ENCODE peak calls at places on chromosomes 7 and 10, in eight cellular contexts. One of them, this sample, is unnamed.

GRCh38 chr7:81887098-81887497 is 117.3 kb upstream of the HGF start:
- DNase-seq in activated T-cell treated with anti-CD3 and anti-CD28 coated beads for 1 hour: no peak
- DNase-seq in RPMI8226: peak
- DNase-seq in hypothalamus: no peak
- DNase-seq in fibroblast of pulmonary artery: peak
- DNase-seq in AG08395: no peak
- DNase-seq in NCI-H774: no peak
- DNase-seq in neuronal stem cell: no peak
- DNase-seq in this sample: no peak

GRCh38 chr10:62264702-62265436 is 3.8 kb downstream of the RTKN2 start:
- DNase-seq in activated T-cell treated with anti-CD3 and anti-CD28 coated beads for 1 hour: no peak
- DNase-seq in RPMI8226: peak
- DNase-seq in hypothalamus: no peak
- DNase-seq in fibroblast of pulmonary artery: peak
- DNase-seq in AG08395: peak
- DNase-seq in NCI-H774: peak
- DNase-seq in neuronal stem cell: peak
- DNase-seq in this sample: no peak

GRCh38 chr10:78817361-78817760 is 251.4 kb upstream of the ZMIZ1 start:
- DNase-seq in activated T-cell treated with anti-CD3 and anti-CD28 coated beads for 1 hour: no peak
- DNase-seq in RPMI8226: peak
- DNase-seq in hypothalamus: no peak
- DNase-seq in fibroblast of pulmonary artery: peak
- DNase-seq in AG08395: no peak
- DNase-seq in NCI-H774: no peak
- DNase-seq in neuronal stem cell: no peak
- DNase-seq in this sample: no peak

GRCh38 chr10:78602201-78602917 is 466.4 kb upstream of the ZMIZ1 start:
- DNase-seq in activated T-cell treated with anti-CD3 and anti-CD28 coated beads for 1 hour: no peak
- DNase-seq in RPMI8226: no peak
- DNase-seq in hypothalamus: no peak
- DNase-seq in fibroblast of pulmonary artery: no peak
- DNase-seq in AG08395: no peak
- DNase-seq in NCI-H774: no peak
- DNase-seq in neuronal stem cell: no peak
- DNase-seq in this sample: no peak

GRCh38 chr7:79876769-79877362 is 257.8 kb upstream of the GNAI1 start:
- DNase-seq in activated T-cell treated with anti-CD3 and anti-CD28 coated beads for 1 hour: no peak
- DNase-seq in RPMI8226: peak
- DNase-seq in hypothalamus: no peak
- DNase-seq in fibroblast of pulmonary artery: peak
- DNase-seq in AG08395: peak
- DNase-seq in NCI-H774: no peak
- DNase-seq in neuronal stem cell: no peak
- DNase-seq in this sample: no peak

GRCh38 chr10:120017731-120018130 is 125.2 kb downstream of the SEC23IP start:
- DNase-seq in activated T-cell treated with anti-CD3 and anti-CD28 coated beads for 1 hour: no peak
- DNase-seq in RPMI8226: no peak
- DNase-seq in hypothalamus: no peak
- DNase-seq in fibroblast of pulmonary artery: no peak
- DNase-seq in AG08395: no peak
- DNase-seq in NCI-H774: no peak
- DNase-seq in neuronal stem cell: no peak
- DNase-seq in this sample: no peak

GRCh38 chr7:27088002-27088931 is 7.5 kb downstream of the HOXA1 start:
- DNase-seq in activated T-cell treated with anti-CD3 and anti-CD28 coated beads for 1 hour: no peak
- DNase-seq in RPMI8226: no peak
- DNase-seq in hypothalamus: no peak
- DNase-seq in fibroblast of pulmonary artery: no peak
- DNase-seq in AG08395: no peak
- DNase-seq in NCI-H774: no peak
- DNase-seq in neuronal stem cell: peak
- DNase-seq in this sample: no peak

GRCh38 chr7:130907439-130907838 is 173.4 kb upstream of the KLF14 start:
- DNase-seq in activated T-cell treated with anti-CD3 and anti-CD28 coated beads for 1 hour: no peak
- DNase-seq in RPMI8226: no peak
- DNase-seq in hypothalamus: no peak
- DNase-seq in fibroblast of pulmonary artery: no peak
- DNase-seq in AG08395: no peak
- DNase-seq in NCI-H774: no peak
- DNase-seq in neuronal stem cell: no peak
- DNase-seq in this sample: no peak

GRCh38 chr7:12557282-12557681 is 13.2 kb upstream of the SCIN start:
- DNase-seq in activated T-cell treated with anti-CD3 and anti-CD28 coated beads for 1 hour: no peak
- DNase-seq in RPMI8226: no peak
- DNase-seq in hypothalamus: no peak
- DNase-seq in fibroblast of pulmonary artery: peak
- DNase-seq in AG08395: no peak
- DNase-seq in NCI-H774: no peak
- DNase-seq in neuronal stem cell: no peak
- DNase-seq in this sample: no peak

GRCh38 chr10:92181575-92181974 is 109.3 kb downstream of the CPEB3 start:
- DNase-seq in activated T-cell treated with anti-CD3 and anti-CD28 coated beads for 1 hour: no peak
- DNase-seq in RPMI8226: peak
- DNase-seq in hypothalamus: no peak
- DNase-seq in fibroblast of pulmonary artery: peak
- DNase-seq in AG08395: peak
- DNase-seq in NCI-H774: no peak
- DNase-seq in neuronal stem cell: no peak
- DNase-seq in this sample: no peak

GRCh38 chr10:61389887-61390286 is 63.3 kb downstream of the TMEM26 start:
- DNase-seq in activated T-cell treated with anti-CD3 and anti-CD28 coated beads for 1 hour: no peak
- DNase-seq in RPMI8226: no peak
- DNase-seq in hypothalamus: no peak
- DNase-seq in fibroblast of pulmonary artery: no peak
- DNase-seq in AG08395: no peak
- DNase-seq in NCI-H774: no peak
- DNase-seq in neuronal stem cell: no peak
- DNase-seq in this sample: no peak

GRCh38 chr10:96236876-96237275 is 34.5 kb downstream of the BLNK start:
- DNase-seq in activated T-cell treated with anti-CD3 and anti-CD28 coated beads for 1 hour: no peak
- DNase-seq in RPMI8226: no peak
- DNase-seq in hypothalamus: no peak
- DNase-seq in fibroblast of pulmonary artery: no peak
- DNase-seq in AG08395: no peak
- DNase-seq in NCI-H774: no peak
- DNase-seq in neuronal stem cell: no peak
- DNase-seq in this sample: no peak

GRCh38 chr10:10796061-10796773 is 221.5 kb upstream of the CELF2 start:
- DNase-seq in activated T-cell treated with anti-CD3 and anti-CD28 coated beads for 1 hour: no peak
- DNase-seq in RPMI8226: no peak
- DNase-seq in hypothalamus: no peak
- DNase-seq in fibroblast of pulmonary artery: peak
- DNase-seq in AG08395: no peak
- DNase-seq in NCI-H774: no peak
- DNase-seq in neuronal stem cell: no peak
- DNase-seq in this sample: no peak

GRCh38 chr10:31101123-31101522 is 69.5 kb upstream of the ZNF438 start:
- DNase-seq in activated T-cell treated with anti-CD3 and anti-CD28 coated beads for 1 hour: peak
- DNase-seq in RPMI8226: no peak
- DNase-seq in hypothalamus: no peak
- DNase-seq in fibroblast of pulmonary artery: peak
- DNase-seq in AG08395: peak
- DNase-seq in NCI-H774: no peak
- DNase-seq in neuronal stem cell: no peak
- DNase-seq in this sample: no peak

GRCh38 chr10:108411181-108411580 is 1246.7 kb upstream of the SORCS1 start:
- DNase-seq in activated T-cell treated with anti-CD3 and anti-CD28 coated beads for 1 hour: no peak
- DNase-seq in RPMI8226: no peak
- DNase-seq in hypothalamus: no peak
- DNase-seq in fibroblast of pulmonary artery: no peak
- DNase-seq in AG08395: no peak
- DNase-seq in NCI-H774: no peak
- DNase-seq in neuronal stem cell: no peak
- DNase-seq in this sample: no peak

GRCh38 chr10:120538091-120538490 is 81.1 kb downstream of the PLPP4 start:
- DNase-seq in activated T-cell treated with anti-CD3 and anti-CD28 coated beads for 1 hour: no peak
- DNase-seq in RPMI8226: no peak
- DNase-seq in hypothalamus: no peak
- DNase-seq in fibroblast of pulmonary artery: no peak
- DNase-seq in AG08395: no peak
- DNase-seq in NCI-H774: no peak
- DNase-seq in neuronal stem cell: no peak
- DNase-seq in this sample: peak

GRCh38 chr7:102415685-102416225 is 17.6 kb upstream of the ORAI2 start:
- DNase-seq in activated T-cell treated with anti-CD3 and anti-CD28 coated beads for 1 hour: peak
- DNase-seq in RPMI8226: no peak
- DNase-seq in hypothalamus: no peak
- DNase-seq in fibroblast of pulmonary artery: no peak
- DNase-seq in AG08395: no peak
- DNase-seq in NCI-H774: no peak
- DNase-seq in neuronal stem cell: no peak
- DNase-seq in this sample: no peak

GRCh38 chr7:4725014-4725951 is 43.2 kb downstream of the FOXK1 start:
- DNase-seq in activated T-cell treated with anti-CD3 and anti-CD28 coated beads for 1 hour: peak
- DNase-seq in RPMI8226: peak
- DNase-seq in hypothalamus: peak
- DNase-seq in fibroblast of pulmonary artery: peak
- DNase-seq in AG08395: peak
- DNase-seq in NCI-H774: peak
- DNase-seq in neuronal stem cell: peak
- DNase-seq in this sample: peak

GRCh38 chr10:102835007-102835482 is 2.2 kb downstream of the CYP17A1 start:
- DNase-seq in activated T-cell treated with anti-CD3 and anti-CD28 coated beads for 1 hour: peak
- DNase-seq in RPMI8226: peak
- DNase-seq in hypothalamus: no peak
- DNase-seq in fibroblast of pulmonary artery: peak
- DNase-seq in AG08395: peak
- DNase-seq in NCI-H774: peak
- DNase-seq in neuronal stem cell: peak
- DNase-seq in this sample: no peak

GRCh38 chr7:51268859-51269258 is 47.8 kb downstream of the COBL start:
- DNase-seq in activated T-cell treated with anti-CD3 and anti-CD28 coated beads for 1 hour: no peak
- DNase-seq in RPMI8226: peak
- DNase-seq in hypothalamus: no peak
- DNase-seq in fibroblast of pulmonary artery: no peak
- DNase-seq in AG08395: no peak
- DNase-seq in NCI-H774: no peak
- DNase-seq in neuronal stem cell: no peak
- DNase-seq in this sample: peak

GRCh38 chr10:124001391-124002260 is 91.8 kb downstream of the CHST15 start:
- DNase-seq in activated T-cell treated with anti-CD3 and anti-CD28 coated beads for 1 hour: no peak
- DNase-seq in RPMI8226: no peak
- DNase-seq in hypothalamus: no peak
- DNase-seq in fibroblast of pulmonary artery: no peak
- DNase-seq in AG08395: no peak
- DNase-seq in NCI-H774: no peak
- DNase-seq in neuronal stem cell: no peak
- DNase-seq in this sample: peak

GRCh38 chr7:71472962-71473361 is 341.0 kb downstream of the GALNT17 start:
- DNase-seq in activated T-cell treated with anti-CD3 and anti-CD28 coated beads for 1 hour: no peak
- DNase-seq in RPMI8226: no peak
- DNase-seq in hypothalamus: no peak
- DNase-seq in fibroblast of pulmonary artery: no peak
- DNase-seq in AG08395: no peak
- DNase-seq in NCI-H774: no peak
- DNase-seq in neuronal stem cell: no peak
- DNase-seq in this sample: no peak

GRCh38 chr10:34114914-34115313 is 700.2 kb downstream of the PARD3 start:
- DNase-seq in activated T-cell treated with anti-CD3 and anti-CD28 coated beads for 1 hour: no peak
- DNase-seq in RPMI8226: no peak
- DNase-seq in hypothalamus: no peak
- DNase-seq in fibroblast of pulmonary artery: no peak
- DNase-seq in AG08395: no peak
- DNase-seq in NCI-H774: no peak
- DNase-seq in neuronal stem cell: no peak
- DNase-seq in this sample: peak

GRCh38 chr10:113858541-113858940 is 4.1 kb downstream of the NHLRC2 start:
- DNase-seq in activated T-cell treated with anti-CD3 and anti-CD28 coated beads for 1 hour: no peak
- DNase-seq in RPMI8226: no peak
- DNase-seq in hypothalamus: no peak
- DNase-seq in fibroblast of pulmonary artery: peak
- DNase-seq in AG08395: no peak
- DNase-seq in NCI-H774: no peak
- DNase-seq in neuronal stem cell: no peak
- DNase-seq in this sample: no peak

GRCh38 chr10:14423111-14423744 is 92.5 kb upstream of the FRMD4A start:
- DNase-seq in activated T-cell treated with anti-CD3 and anti-CD28 coated beads for 1 hour: no peak
- DNase-seq in RPMI8226: no peak
- DNase-seq in hypothalamus: no peak
- DNase-seq in fibroblast of pulmonary artery: no peak
- DNase-seq in AG08395: no peak
- DNase-seq in NCI-H774: no peak
- DNase-seq in neuronal stem cell: no peak
- DNase-seq in this sample: no peak

GRCh38 chr7:78074713-78075112 is 276.1 kb downstream of the PHTF2 start:
- DNase-seq in activated T-cell treated with anti-CD3 and anti-CD28 coated beads for 1 hour: no peak
- DNase-seq in RPMI8226: no peak
- DNase-seq in hypothalamus: no peak
- DNase-seq in fibroblast of pulmonary artery: no peak
- DNase-seq in AG08395: no peak
- DNase-seq in NCI-H774: peak
- DNase-seq in neuronal stem cell: no peak
- DNase-seq in this sample: no peak

GRCh38 chr10:50281967-50282522 is 30.7 kb upstream of the ASAH2 start:
- DNase-seq in activated T-cell treated with anti-CD3 and anti-CD28 coated beads for 1 hour: no peak
- DNase-seq in RPMI8226: no peak
- DNase-seq in hypothalamus: no peak
- DNase-seq in fibroblast of pulmonary artery: no peak
- DNase-seq in AG08395: no peak
- DNase-seq in NCI-H774: no peak
- DNase-seq in neuronal stem cell: no peak
- DNase-seq in this sample: peak

GRCh38 chr10:53403688-53404087 is 631.1 kb upstream of the MBL2 start:
- DNase-seq in activated T-cell treated with anti-CD3 and anti-CD28 coated beads for 1 hour: no peak
- DNase-seq in RPMI8226: peak
- DNase-seq in hypothalamus: no peak
- DNase-seq in fibroblast of pulmonary artery: peak
- DNase-seq in AG08395: no peak
- DNase-seq in NCI-H774: peak
- DNase-seq in neuronal stem cell: no peak
- DNase-seq in this sample: no peak

GRCh38 chr10:93386496-93387369 is 95.4 kb downstream of the MYOF start:
- DNase-seq in activated T-cell treated with anti-CD3 and anti-CD28 coated beads for 1 hour: no peak
- DNase-seq in RPMI8226: no peak
- DNase-seq in hypothalamus: no peak
- DNase-seq in fibroblast of pulmonary artery: no peak
- DNase-seq in AG08395: peak
- DNase-seq in NCI-H774: no peak
- DNase-seq in neuronal stem cell: no peak
- DNase-seq in this sample: peak

GRCh38 chr10:49332333-49332732 is 33.4 kb downstream of the C10orf71 start:
- DNase-seq in activated T-cell treated with anti-CD3 and anti-CD28 coated beads for 1 hour: no peak
- DNase-seq in RPMI8226: no peak
- DNase-seq in hypothalamus: no peak
- DNase-seq in fibroblast of pulmonary artery: no peak
- DNase-seq in AG08395: no peak
- DNase-seq in NCI-H774: no peak
- DNase-seq in neuronal stem cell: no peak
- DNase-seq in this sample: no peak

GRCh38 chr7:95180-95862 is 97.0 kb upstream of the FAM20C start:
- DNase-seq in activated T-cell treated with anti-CD3 and anti-CD28 coated beads for 1 hour: no peak
- DNase-seq in RPMI8226: no peak
- DNase-seq in hypothalamus: no peak
- DNase-seq in fibroblast of pulmonary artery: peak
- DNase-seq in AG08395: peak
- DNase-seq in NCI-H774: no peak
- DNase-seq in neuronal stem cell: no peak
- DNase-seq in this sample: peak

GRCh38 chr10:33492914-33493313 is 158.4 kb upstream of the NRP1 start:
- DNase-seq in activated T-cell treated with anti-CD3 and anti-CD28 coated beads for 1 hour: no peak
- DNase-seq in RPMI8226: no peak
- DNase-seq in hypothalamus: no peak
- DNase-seq in fibroblast of pulmonary artery: peak
- DNase-seq in AG08395: no peak
- DNase-seq in NCI-H774: no peak
- DNase-seq in neuronal stem cell: no peak
- DNase-seq in this sample: no peak

GRCh38 chr10:113982745-113983144 is 60.9 kb upstream of the ADRB1 start:
- DNase-seq in activated T-cell treated with anti-CD3 and anti-CD28 coated beads for 1 hour: no peak
- DNase-seq in RPMI8226: peak
- DNase-seq in hypothalamus: no peak
- DNase-seq in fibroblast of pulmonary artery: no peak
- DNase-seq in AG08395: no peak
- DNase-seq in NCI-H774: no peak
- DNase-seq in neuronal stem cell: no peak
- DNase-seq in this sample: no peak

GRCh38 chr10:114053946-114054345 is 10.3 kb downstream of the ADRB1 start:
- DNase-seq in activated T-cell treated with anti-CD3 and anti-CD28 coated beads for 1 hour: no peak
- DNase-seq in RPMI8226: no peak
- DNase-seq in hypothalamus: no peak
- DNase-seq in fibroblast of pulmonary artery: no peak
- DNase-seq in AG08395: peak
- DNase-seq in NCI-H774: no peak
- DNase-seq in neuronal stem cell: no peak
- DNase-seq in this sample: no peak